ENCODE peak calls at places on chromosomes 1 and 21, in four cellular contexts. H, E, J and Y are unnamed samples.

GRCh38 chr1:239997515-239998311 is 94.0 kb upstream of the FMN2 start:
- DNase-seq in H (no peak), E (no peak), J (no peak), Y (no peak)

GRCh38 chr1:27130798-27131197 is 24.1 kb downstream of the SLC9A1 start:
- DNase-seq in H (no peak), E (no peak), J (no peak), Y (no peak)

GRCh38 chr1:15246960-15247614 is at the start of gene FHAD1:
- DNase-seq in H (no peak), E (peak), J (peak), Y (no peak)

GRCh38 chr1:94660994-94661393 is 119.4 kb upstream of the F3 start:
- DNase-seq in H (no peak), E (no peak), J (no peak), Y (no peak)

GRCh38 chr1:10402729-10403274 is 3.9 kb downstream of the PGD start:
- DNase-seq in H (no peak), E (no peak), J (no peak), Y (no peak)

GRCh38 chr1:23810818-23811420 is 10.4 kb upstream of the GALE start:
- DNase-seq in H (no peak), E (peak), J (no peak), Y (peak)

GRCh38 chr1:31238986-31239613 is 587 bp downstream of the NKAIN1 start:
- DNase-seq in H (peak), E (no peak), J (no peak), Y (no peak)

GRCh38 chr21:39386899-39387298 is 38.0 kb upstream of the HMGN1 start:
- DNase-seq in H (no peak), E (no peak), J (no peak), Y (no peak)

GRCh38 chr1:172476218-172476811 is 32.4 kb upstream of the PIGC start:
- DNase-seq in H (no peak), E (no peak), J (no peak), Y (no peak)

GRCh38 chr1:8122477-8123407 is 96.6 kb upstream of the ERRFI1 start:
- DNase-seq in H (no peak), E (no peak), J (no peak), Y (no peak)

GRCh38 chr1:112927462-112927971 is 28.5 kb downstream of the SLC16A1 start:
- DNase-seq in H (no peak), E (no peak), J (no peak), Y (no peak)

GRCh38 chr1:41662061-41662655 is 177.7 kb upstream of the EDN2 start:
- DNase-seq in H (peak), E (peak), J (no peak), Y (no peak)

GRCh38 chr21:44800971-44801467 is 601 bp downstream of the UBE2G2 start:
- DNase-seq in H (no peak), E (no peak), J (no peak), Y (no peak)

GRCh38 chr1:109984190-109984455 is 442 bp upstream of the AHCYL1 start:
- DNase-seq in H (peak), E (no peak), J (no peak), Y (no peak)

GRCh38 chr1:24699628-24700027 is 45.6 kb upstream of the CLIC4 start:
- DNase-seq in H (no peak), E (no peak), J (no peak), Y (no peak)

GRCh38 chr1:221856188-221857093 is 114.6 kb upstream of the DUSP10 start:
- DNase-seq in H (no peak), E (no peak), J (no peak), Y (no peak)

GRCh38 chr1:244067893-244068292 is 16.8 kb downstream of the ZBTB18 start:
- DNase-seq in H (no peak), E (no peak), J (no peak), Y (no peak)

GRCh38 chr21:42079008-42079938 is 8.2 kb downstream of the UMODL1 start:
- DNase-seq in H (no peak), E (no peak), J (no peak), Y (no peak)

GRCh38 chr1:117346206-117346928 is 20.9 kb upstream of the MAN1A2 start:
- DNase-seq in H (no peak), E (no peak), J (no peak), Y (no peak)

GRCh38 chr1:113929750-113930498 is 800 bp downstream of the HIPK1 start:
- DNase-seq in H (peak), E (peak), J (no peak), Y (no peak)